ENCODE peak calls at places on chromosomes 12 and 14, in ten cellular contexts. D, G, Q, F, U, A, W, H, C and S are unnamed samples.

GRCh38 chr14:82905762-82906161 is 1372.1 kb upstream of the SEL1L start:
- DNase-seq in H (no peak), D (no peak), F (no peak), C (no peak), A (no peak), U (no peak), W (no peak), Q (no peak), G (no peak), S (no peak)

GRCh38 chr12:22202847-22203246 is 131.7 kb downstream of the ST8SIA1 start:
- DNase-seq in W (no peak), Q (no peak), H (no peak), F (no peak), U (no peak), G (no peak), C (no peak), A (no peak), D (no peak), S (no peak)

GRCh38 chr12:111034148-111034910 is 114.0 kb upstream of the MYL2 start:
- DNase-seq in G (peak), C (no peak), F (no peak), Q (no peak), W (no peak), U (peak), A (peak), D (no peak), H (peak), S (peak)

GRCh38 chr12:28925726-28926376 is 223.2 kb upstream of the FAR2 start:
- DNase-seq in Q (peak), H (peak), G (peak), W (no peak), F (no peak), C (no peak), D (no peak), U (no peak), A (no peak), S (no peak)

GRCh38 chr12:114269153-114269552 is 136.8 kb downstream of the TBX5 start:
- DNase-seq in U (no peak), C (no peak), Q (no peak), A (no peak), F (no peak), G (no peak), H (no peak), D (peak), W (no peak), S (no peak)

GRCh38 chr14:62988967-62989366 is 56.3 kb downstream of the KCNH5 start:
- DNase-seq in Q (peak), C (no peak), D (no peak), W (no peak), H (peak), F (no peak), U (no peak), G (no peak), A (no peak), S (no peak)

GRCh38 chr12:3087758-3088157 is 10.6 kb downstream of the TSPAN9 start:
- DNase-seq in G (no peak), U (no peak), W (no peak), H (no peak), A (no peak), F (no peak), D (no peak), Q (no peak), C (no peak), S (no peak)

GRCh38 chr14:94561656-94562010 is 391 bp downstream of the SERPINA4 start:
- DNase-seq in D (no peak), F (no peak), W (no peak), Q (no peak), G (no peak), H (no peak), A (no peak), U (no peak), C (no peak), S (no peak)

GRCh38 chr14:96735509-96735908 is 61.7 kb upstream of the VRK1 start:
- DNase-seq in Q (no peak), C (no peak), U (no peak), F (no peak), G (no peak), H (no peak), A (no peak), D (no peak), W (no peak), S (no peak)

GRCh38 chr12:102847131-102847530 is 69.9 kb downstream of the PAH start:
- DNase-seq in A (peak), U (no peak), D (no peak), G (peak), W (no peak), Q (no peak), F (no peak), C (no peak), H (no peak), S (no peak)

GRCh38 chr12:131893605-131894312 is 663 bp upstream of the ULK1 start:
- DNase-seq in F (no peak), C (no peak), H (no peak), G (peak), W (no peak), Q (no peak), D (no peak), U (no peak), A (no peak), S (no peak)

GRCh38 chr12:54019111-54019811 is 9.0 kb upstream of the HOXC6 start:
- DNase-seq in H (no peak), G (peak), W (no peak), D (no peak), U (no peak), A (peak), C (no peak), F (no peak), Q (no peak), S (peak)

GRCh38 chr12:89414851-89415250 is 62.5 kb upstream of the DUSP6 start:
- DNase-seq in F (peak), A (peak), G (peak), C (no peak), D (no peak), H (peak), W (no peak), Q (peak), U (no peak), S (no peak)

GRCh38 chr14:23163830-23164229 is 19.6 kb downstream of the SLC7A8 start:
- DNase-seq in W (no peak), F (no peak), H (no peak), C (no peak), U (no peak), D (no peak), Q (no peak), G (no peak), A (no peak), S (no peak)

GRCh38 chr14:52553002-52553670 is 500 bp downstream of the GPR137C start:
- DNase-seq in H (peak), W (no peak), G (peak), U (no peak), F (peak), Q (no peak), A (peak), C (peak), D (peak), S (peak)
- H3K4me2 ChIP-seq in H (peak), W (peak), G (peak), U (peak), F (peak), Q (peak), A (peak), C (peak), D (peak), S (peak)

GRCh38 chr14:73715707-73716106 is 1.5 kb upstream of the PNMA1 start:
- DNase-seq in Q (no peak), D (no peak), U (no peak), A (no peak), W (no peak), F (no peak), C (no peak), H (no peak), G (no peak), S (no peak)
- H3K9ac ChIP-seq in Q (no peak), D (no peak), U (peak), A (no peak), W (no peak), F (no peak), C (no peak), H (no peak), G (no peak), S (no peak)

GRCh38 chr12:121273364-121273896 is 23.1 kb downstream of the CAMKK2 start:
- DNase-seq in A (no peak), Q (no peak), U (no peak), D (no peak), H (no peak), F (no peak), G (no peak), C (no peak), W (no peak), S (no peak)
- H3K4me3 ChIP-seq in A (no peak), Q (no peak), U (no peak), D (no peak), H (no peak), F (no peak), G (no peak), C (no peak), W (no peak), S (no peak)

DNA sequence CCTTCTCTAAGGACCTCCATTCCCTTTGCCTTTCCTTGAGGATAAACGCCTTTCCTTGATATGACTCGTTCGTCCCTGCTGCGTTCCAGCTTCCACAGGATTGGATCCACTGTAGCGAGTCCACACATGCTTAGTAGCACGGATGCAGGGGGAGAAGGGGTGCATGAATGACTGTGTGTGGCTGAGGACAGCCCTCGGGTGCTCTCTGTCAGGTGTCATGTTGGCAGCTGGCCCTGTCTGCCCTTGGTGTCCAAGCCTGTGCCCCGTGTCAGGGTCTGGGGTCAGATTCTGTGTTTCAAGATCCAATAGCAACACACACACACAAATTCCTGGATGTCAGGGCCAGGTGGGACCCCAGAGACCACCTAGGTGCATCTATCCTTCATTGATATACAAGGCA is 17.5 kb upstream of the KRT80 start:
- DNase-seq in F (no peak), G (no peak), H (no peak), A (no peak), U (no peak), W (no peak), D (no peak), C (no peak), Q (no peak), S (no peak)
- H3K4me2 ChIP-seq in F (no peak), G (no peak), H (no peak), A (no peak), U (no peak), W (no peak), D (no peak), C (no peak), Q (no peak), S (no peak)

GRCh38 chr14:91352696-91353692 is 64.6 kb downstream of the CCDC88C start:
- DNase-seq in H (no peak), U (no peak), D (no peak), F (no peak), W (no peak), G (no peak), C (no peak), A (no peak), Q (no peak), S (peak)
- H3K9ac ChIP-seq in H (no peak), U (no peak), D (no peak), F (no peak), W (no peak), G (no peak), C (peak), A (no peak), Q (no peak), S (no peak)

DNA sequence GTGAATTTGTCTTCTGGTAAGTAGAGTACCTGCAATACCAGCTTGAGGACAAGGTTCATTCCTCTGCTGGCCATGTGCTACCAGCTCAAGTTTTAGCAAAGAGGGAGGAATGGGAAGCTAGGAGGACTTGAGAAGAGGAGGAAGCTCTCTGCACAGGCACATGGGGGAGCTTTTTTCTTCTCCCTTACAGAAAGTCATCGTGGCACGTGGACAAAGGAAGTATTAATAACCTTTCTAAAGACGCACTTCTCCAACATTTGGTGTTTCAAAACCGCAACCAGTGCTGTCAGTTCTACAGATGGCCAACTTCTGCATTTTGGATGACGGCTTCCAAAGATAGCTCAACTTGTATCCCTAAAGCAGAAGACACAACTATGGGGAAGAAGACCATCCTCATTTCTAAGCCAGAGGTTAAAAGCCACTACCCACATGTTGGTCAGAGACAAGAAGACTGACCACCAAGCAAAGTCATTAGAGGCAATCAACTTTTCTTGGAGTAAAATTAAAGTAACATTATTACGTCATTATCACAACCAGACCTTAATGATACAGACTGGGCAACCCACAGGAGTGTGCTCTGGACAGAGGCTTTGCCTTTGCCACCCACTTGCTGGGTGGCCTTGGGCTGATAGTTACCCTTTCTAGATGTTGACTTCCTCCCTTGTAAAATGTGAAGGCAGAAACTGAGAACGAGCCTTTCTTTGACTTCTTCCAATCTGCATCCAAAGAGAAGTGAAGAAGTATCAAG is 12.3 kb upstream of the TMED10 start:
- DNase-seq in F (no peak), Q (no peak), G (no peak), D (no peak), H (no peak), A (no peak), U (no peak), W (no peak), C (peak), S (no peak)
- H3K4me3 ChIP-seq in F (no peak), Q (no peak), G (no peak), D (no peak), H (no peak), A (no peak), U (no peak), W (no peak), C (no peak), S (no peak)